ENCODE peak calls at places on chromosomes 3 and 15, in nine cellular contexts. E is IMR-90, J is A549, I is H1, U is body of pancreas, D is transverse colon, M is endothelial cell of umbilical vein, A is uterus, T is ovary. P is an unnamed sample.

GRCh38 chr3:123300056-123300455 is 98.3 kb downstream of the SEC22A start:
- DNase-seq in D (no peak), E (no peak), T (no peak), J (no peak), U (no peak), I (no peak), M (no peak), A (no peak), P (no peak)

GRCh38 chr15:78985859-78986470 is 41.1 kb upstream of the CTSH start:
- DNase-seq in E (no peak), T (no peak), U (no peak), I (no peak), A (no peak), J (no peak), D (no peak), M (no peak), P (no peak)

GRCh38 chr15:79595995-79596622 is 164.0 kb downstream of the MINAR1 start:
- DNase-seq in T (no peak), U (peak; percentile 59), J (peak; percentile 95), I (peak; percentile 58), M (peak; percentile 64), A (no peak), E (peak; percentile 74), D (peak; percentile 47), P (peak; percentile 72)

GRCh38 chr3:46684881-46685280 is 8.6 kb downstream of the ALS2CL start:
- DNase-seq in E (no peak), I (no peak), M (no peak), T (no peak), J (no peak), U (no peak), D (no peak), A (no peak), P (no peak)

GRCh38 chr3:6251612-6252011 is 609.3 kb upstream of the GRM7 start:
- DNase-seq in I (no peak), D (no peak), U (no peak), E (no peak), A (no peak), J (no peak), T (no peak), M (no peak), P (no peak)

GRCh38 chr15:92159906-92160841 is 233.5 kb upstream of the ST8SIA2 start:
- DNase-seq in A (no peak), T (no peak), D (no peak), E (no peak), I (no peak), J (no peak), M (no peak), U (no peak), P (no peak)

GRCh38 chr3:133997871-133998635 is 31.7 kb downstream of the SLCO2A1 start:
- DNase-seq in M (no peak), J (no peak), E (no peak), A (no peak), I (no peak), T (no peak), D (no peak), U (no peak), P (no peak)

GRCh38 chr15:55917881-55918296 is 75.5 kb downstream of the NEDD4 start:
- DNase-seq in I (no peak), U (peak; percentile 40), D (peak; percentile 13), M (peak; percentile 92), J (peak; percentile 49), T (peak; percentile 40), E (peak; percentile 96), A (no peak), P (no peak)

GRCh38 chr3:32276279-32276841 is 37.9 kb downstream of the CMTM8 start:
- DNase-seq in T (no peak), D (no peak), M (peak; percentile 60), U (no peak), E (peak; percentile 8), A (no peak), J (no peak), I (no peak), P (no peak)

GRCh38 chr3:172598904-172599303 is 75.7 kb upstream of the TNFSF10 start:
- DNase-seq in E (no peak), U (no peak), J (no peak), I (no peak), T (no peak), D (no peak), A (no peak), M (no peak), P (no peak)
- TF ChIP-seq POLR2A in E (no peak), U (no peak), J (no peak), I (no peak), T (no peak), D (no peak), A (no peak), M (no peak), P (no peak)

DNA sequence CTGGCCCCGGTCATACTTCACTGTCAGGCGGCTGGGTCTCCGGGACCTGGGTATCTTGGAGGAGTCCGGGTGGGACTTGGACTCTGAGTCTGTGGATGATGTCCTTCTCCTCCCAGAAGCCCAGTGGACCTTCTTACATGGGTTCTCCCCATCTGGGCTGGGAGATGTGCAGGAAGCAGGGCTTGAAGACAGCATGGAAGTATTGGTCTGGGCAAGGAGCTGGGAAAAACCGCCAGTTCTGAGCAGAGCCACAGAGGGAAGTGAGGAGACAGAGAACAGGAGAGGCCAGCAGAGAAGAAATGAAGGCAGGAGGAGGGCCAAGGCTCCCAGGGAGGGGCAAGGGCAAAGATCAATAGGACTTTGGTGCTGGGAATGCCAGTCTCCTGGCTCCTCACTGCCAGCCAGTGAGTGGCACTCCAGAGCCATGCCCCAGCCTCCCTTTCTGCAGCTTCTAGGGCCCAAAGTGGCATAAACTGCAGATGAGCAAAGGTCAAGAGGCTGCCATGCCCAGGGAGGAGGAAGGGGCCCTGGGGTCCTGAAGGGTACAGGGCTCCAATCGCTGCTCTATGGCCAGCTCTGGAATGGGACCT is at the start of gene PPP1R14D:
- DNase-seq in T (no peak), E (no peak), J (no peak), U (no peak), D (peak; percentile 88), M (no peak), I (no peak), A (no peak), P (no peak)
- TF ChIP-seq POLR2A in T (no peak), E (no peak), J (no peak), U (no peak), D (peak; percentile 97), M (no peak), I (no peak), A (no peak), P (no peak)

DNA sequence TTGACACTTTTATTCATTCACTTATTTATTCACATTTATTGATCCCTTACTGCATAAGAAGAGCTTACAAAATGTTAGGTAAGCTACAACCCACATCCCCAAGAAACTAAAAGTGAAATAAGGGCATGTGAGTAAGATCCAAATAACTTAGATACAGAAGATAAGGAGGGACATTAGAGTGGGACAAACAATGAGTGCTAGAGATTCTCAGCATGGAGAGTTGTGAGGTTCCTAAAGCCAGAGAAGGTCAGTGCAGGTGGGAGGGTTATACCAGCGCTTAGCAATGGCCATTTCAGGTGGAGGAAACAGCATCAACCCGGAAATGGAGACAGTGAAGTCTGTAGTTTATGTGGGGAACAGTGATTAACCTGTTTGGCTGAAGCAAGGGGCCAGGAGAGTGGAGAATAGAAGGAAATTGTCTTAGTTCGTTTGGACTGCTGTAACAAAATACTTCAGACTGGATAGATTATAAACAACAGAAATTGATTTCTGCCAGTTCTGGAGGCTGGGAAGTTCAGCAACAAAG is 25.5 kb upstream of the PCOLCE2 start:
- DNase-seq in A (no peak), M (no peak), J (no peak), E (no peak), I (no peak), U (no peak), T (no peak), D (no peak), P (no peak)
- TF ChIP-seq POLR2A in A (no peak), M (no peak), J (no peak), E (no peak), I (no peak), U (no peak), T (no peak), D (no peak), P (no peak)

GRCh38 chr3:71127052-71127451 is 456.5 kb downstream of the FOXP1 start:
- DNase-seq in J (no peak), M (no peak), E (no peak), I (no peak), D (no peak), A (no peak), U (no peak), T (no peak), P (no peak)

GRCh38 chr3:71129611-71130515 is 453.7 kb downstream of the FOXP1 start:
- DNase-seq in J (no peak), D (no peak), I (no peak), T (peak; percentile 28), U (no peak), E (peak; percentile 60), A (no peak), M (peak; percentile 87), P (no peak)

GRCh38 chr3:71128951-71129350 is 454.6 kb downstream of the FOXP1 start:
- DNase-seq in E (no peak), A (no peak), T (no peak), J (no peak), M (peak; percentile 89), U (no peak), I (no peak), D (no peak), P (no peak)

GRCh38 chr3:71125729-71126128 is 457.8 kb downstream of the FOXP1 start:
- DNase-seq in U (no peak), M (no peak), I (no peak), A (no peak), D (no peak), E (no peak), T (no peak), J (no peak), P (no peak)

GRCh38 chr3:71127463-71128243 is 455.9 kb downstream of the FOXP1 start:
- DNase-seq in T (no peak), A (no peak), U (no peak), I (no peak), M (peak; percentile 73), J (no peak), D (no peak), E (peak; percentile 86), P (no peak)
- TF ChIP-seq POLR2A in T (no peak), A (no peak), U (no peak), I (no peak), M (no peak), J (no peak), D (no peak), E (no peak), P (no peak)

GRCh38 chr3:195168009-195168759 is 102.8 kb downstream of the XXYLT1 start:
- DNase-seq in T (no peak), A (peak; percentile 7), I (no peak), D (no peak), U (no peak), M (no peak), E (no peak), J (no peak), P (no peak)

GRCh38 chr3:195165264-195165608 is 105.7 kb downstream of the XXYLT1 start:
- DNase-seq in T (no peak), D (no peak), E (no peak), I (no peak), J (no peak), M (no peak), A (no peak), U (no peak), P (no peak)

GRCh38 chr3:195164573-195165263 is 106.2 kb downstream of the XXYLT1 start:
- DNase-seq in I (no peak), U (no peak), E (no peak), D (no peak), T (no peak), M (peak; percentile 50), A (no peak), J (no peak), P (no peak)

GRCh38 chr3:195163719-195164572 is 107.0 kb downstream of the XXYLT1 start:
- DNase-seq in T (no peak), M (no peak), I (no peak), D (no peak), J (no peak), U (no peak), A (no peak), E (no peak), P (no peak)

GRCh38 chr3:195165790-195166189 is 105.2 kb downstream of the XXYLT1 start:
- DNase-seq in E (no peak), D (no peak), M (no peak), T (no peak), J (no peak), I (no peak), A (no peak), U (no peak), P (no peak)
- TF ChIP-seq POLR2A in E (no peak), D (no peak), M (no peak), T (no peak), J (no peak), I (no peak), A (no peak), U (no peak), P (no peak)